ENCODE peak calls at places on chromosomes 16 and 17, in nine cellular contexts. U is effector memory CD8-positive, alpha-beta T cell; B is head of caudate nucleus; A is RWPE1; Y is EH; P is mammary epithelial cell; D is Daoy; L is activated T-cell treated with anti-CD3 and anti-CD28 coated beads for 24 hours; M is GM12892. E is an unnamed sample.

GRCh38 chr17:34580685-34581445 is 1.5 kb downstream of the TMEM132E start:
- DNase-seq in Y (no peak), B (no peak), L (no peak), D (peak), M (no peak), U (no peak), A (no peak), P (no peak), E (no peak)

GRCh38 chr17:74919440-74920305 is 3.4 kb downstream of the USH1G start:
- DNase-seq in D (peak), M (no peak), P (no peak), B (no peak), A (no peak), U (no peak), Y (peak), L (no peak), E (no peak)

GRCh38 chr17:37713028-37713431 is 31.8 kb downstream of the HNF1B start:
- DNase-seq in B (no peak), A (no peak), Y (no peak), P (no peak), L (no peak), U (no peak), M (no peak), D (no peak), E (no peak)

GRCh38 chr17:33674685-33675084 is 381.6 kb upstream of the ASIC2 start:
- DNase-seq in A (peak), P (peak), U (peak), L (peak), B (peak), D (peak), Y (peak), M (peak), E (peak)

GRCh38 chr17:76014100-76014924 is 12.8 kb downstream of the EVPL start:
- DNase-seq in B (peak), D (peak), Y (peak), M (peak), A (peak), P (peak), U (peak), L (peak), E (peak)

GRCh38 chr16:81752225-81752875 is 26.7 kb upstream of the PLCG2 start:
- DNase-seq in D (peak), P (no peak), Y (peak), M (peak), L (no peak), A (no peak), U (no peak), B (no peak), E (no peak)

GRCh38 chr16:67447508-67448076 is 16.7 kb downstream of the HSD11B2 start:
- DNase-seq in L (peak), D (peak), U (peak), P (no peak), Y (peak), A (peak), M (peak), B (no peak), E (peak)

GRCh38 chr17:79022507-79022991 is 1.4 kb upstream of the C1QTNF1 start:
- DNase-seq in L (no peak), A (no peak), D (no peak), Y (no peak), U (no peak), P (no peak), B (no peak), M (no peak), E (no peak)

GRCh38 chr16:86027366-86028126 is 128.6 kb downstream of the IRF8 start:
- DNase-seq in L (no peak), P (no peak), D (no peak), B (peak), Y (no peak), M (no peak), U (no peak), A (no peak), E (no peak)

E was measured in T47D.